ENCODE peak calls at places on chromosomes 7 and 10, in eight cellular contexts. C, S, G, I, P, Y, L and D are unnamed samples.

GRCh38 chr10:11335881-11336430 is 275.5 kb downstream of the USP6NL start:
- DNase-seq in P (no peak), C (no peak), G (no peak), Y (no peak), I (no peak), S (no peak), L (no peak), D (no peak)

GRCh38 chr7:139619367-139619657 is 95.8 kb downstream of the CLEC2L start:
- DNase-seq in Y (no peak), S (no peak), P (no peak), L (no peak), C (no peak), G (no peak), I (no peak), D (no peak)

GRCh38 chr10:46094931-46095755 is 49.1 kb upstream of the MSMB start:
- DNase-seq in C (no peak), G (no peak), P (no peak), S (no peak), I (no peak), Y (no peak), L (no peak), D (no peak)

GRCh38 chr10:79239275-79239779 is 107.9 kb upstream of the PPIF start:
- DNase-seq in L (peak; percentile 27), C (no peak), P (peak; percentile 77), I (no peak), Y (no peak), S (peak; percentile 33), G (no peak), D (no peak)

GRCh38 chr7:142425281-142425680 is 167.4 kb upstream of the PRSS58 start:
- DNase-seq in Y (no peak), S (no peak), C (no peak), P (no peak), I (no peak), G (no peak), L (no peak), D (no peak)

GRCh38 chr10:926075-926698 is 5.3 kb downstream of the LARP4B start:
- DNase-seq in S (no peak), P (no peak), L (no peak), I (peak; percentile 56), G (no peak), C (no peak), Y (peak; percentile 4), D (no peak)

GRCh38 chr7:110600983-110601382 is 489.9 kb upstream of the LRRN3 start:
- DNase-seq in P (no peak), G (no peak), I (no peak), C (no peak), Y (no peak), S (no peak), L (no peak), D (no peak)

GRCh38 chr10:121078036-121078435 is 226.9 kb downstream of the WDR11 start:
- DNase-seq in G (no peak), C (no peak), Y (no peak), S (no peak), P (no peak), I (no peak), L (no peak), D (no peak)

GRCh38 chr10:14554091-14554842 is 220.4 kb downstream of the FAM107B start:
- DNase-seq in L (no peak), S (no peak), Y (no peak), G (no peak), C (peak; percentile 27), P (no peak), I (peak; percentile 41), D (no peak)

GRCh38 chr7:83648464-83649241 is at the start of gene SEMA3E:
- DNase-seq in I (no peak), C (peak; percentile 15), G (peak; percentile 25), L (peak; percentile 21), P (no peak), Y (no peak), S (no peak), D (no peak)

GRCh38 chr10:77006836-77007511 is 630.6 kb downstream of the KCNMA1 start:
- DNase-seq in P (no peak), G (no peak), S (no peak), C (no peak), Y (no peak), I (no peak), L (no peak), D (no peak)

GRCh38 chr7:29019896-29020295 is 61.8 kb upstream of the TRIL start:
- DNase-seq in P (no peak), L (no peak), Y (no peak), C (no peak), S (no peak), G (no peak), I (no peak), D (no peak)

GRCh38 chr10:69979177-69979576 is 73.5 kb upstream of the MACROH2A2 start:
- DNase-seq in C (no peak), Y (no peak), S (no peak), I (no peak), G (no peak), L (no peak), P (no peak), D (no peak)

GRCh38 chr7:27994639-27995038 is 186.0 kb downstream of the JAZF1 start:
- DNase-seq in G (no peak), L (no peak), Y (no peak), I (peak; percentile 45), S (no peak), C (no peak), P (no peak), D (no peak)

GRCh38 chr10:65952086-65952485 is 973.8 kb upstream of the LRRTM3 start:
- DNase-seq in S (no peak), Y (no peak), I (no peak), P (no peak), L (no peak), C (no peak), G (no peak), D (no peak)

GRCh38 chr10:118868618-118869017 is 113.8 kb upstream of the CACUL1 start:
- DNase-seq in C (no peak), L (peak; percentile 33), G (no peak), S (no peak), I (no peak), P (no peak), Y (no peak), D (no peak)

GRCh38 chr7:18430810-18431209 is 64.7 kb upstream of the HDAC9 start:
- DNase-seq in G (no peak), P (no peak), L (no peak), S (no peak), C (no peak), I (no peak), Y (no peak), D (no peak)

GRCh38 chr7:93943816-93944540 is 22.4 kb downstream of the GNG11 start:
- DNase-seq in S (no peak), P (no peak), C (no peak), I (no peak), L (no peak), Y (no peak), G (no peak), D (no peak)

GRCh38 chr10:42988517-42989395 is 88.1 kb upstream of the RET start:
- DNase-seq in L (no peak), P (no peak), I (no peak), C (no peak), S (no peak), G (no peak), Y (no peak), D (no peak)

GRCh38 chr10:79027147-79028055 is 41.4 kb upstream of the ZMIZ1 start:
- DNase-seq in S (no peak), C (no peak), P (peak; percentile 21), I (no peak), L (peak; percentile 1), Y (no peak), G (no peak), D (no peak)

GRCh38 chr7:138665249-138665648 is 35.9 kb downstream of the SVOPL start:
- DNase-seq in G (no peak), C (no peak), I (peak; percentile 24), L (no peak), S (no peak), Y (no peak), P (no peak), D (no peak)

GRCh38 chr7:108367314-108367713 is 88.9 kb downstream of the NRCAM start:
- DNase-seq in I (no peak), P (no peak), C (no peak), S (no peak), Y (no peak), G (no peak), L (no peak), D (no peak)

GRCh38 chr10:71578069-71578468 is 141.5 kb downstream of the C10orf105 start:
- DNase-seq in P (no peak), G (no peak), C (no peak), L (no peak), Y (no peak), S (no peak), I (no peak), D (no peak)

GRCh38 chr10:101817542-101818118 is 614 bp downstream of the OGA start:
- DNase-seq in L (peak; percentile 88), S (peak; percentile 91), P (peak; percentile 78), Y (no peak), C (peak; percentile 83), G (peak; percentile 74), I (peak; percentile 91), D (no peak)
- TF ChIP-seq POLR2A in L (no peak), S (peak; percentile 19), P (no peak), Y (peak; percentile 18), C (peak; percentile 79), G (no peak), I (peak; percentile 59), D (no peak)

GRCh38 chr7:1537631-1538412 is 7.3 kb downstream of the MAFK start:
- DNase-seq in S (peak; percentile 93), P (peak; percentile 99), G (peak; percentile 86), L (peak; percentile 61), I (peak; percentile 75), C (no peak), Y (peak; percentile 49), D (no peak)
- TF ChIP-seq POLR2A in S (peak; percentile 7), P (peak; percentile 23), G (peak; percentile 14), L (no peak), I (peak; percentile 39), C (no peak), Y (no peak), D (no peak)

GRCh38 chr10:128097783-128098182 is 28.4 kb downstream of the MKI67 start:
- DNase-seq in C (no peak), G (no peak), P (no peak), I (no peak), L (no peak), S (no peak), Y (no peak), D (no peak)
- TF ChIP-seq POLR2A in C (no peak), G (no peak), P (no peak), I (no peak), L (no peak), S (no peak), Y (no peak), D (no peak)

GRCh38 chr10:102644066-102644645 is at the start of gene TRIM8:
- DNase-seq in C (no peak), P (peak; percentile 57), Y (peak; percentile 60), I (peak; percentile 69), G (peak; percentile 51), L (peak; percentile 64), S (no peak), D (no peak)

GRCh38 chr10:102643346-102644065 is 773 bp upstream of the TRIM8 start:
- DNase-seq in G (peak; percentile 51), L (peak; percentile 70), Y (peak; percentile 43), I (peak; percentile 67), P (peak; percentile 76), C (peak; percentile 38), S (no peak), D (no peak)

GRCh38 chr10:102641880-102642552 is 2.3 kb upstream of the TRIM8 start:
- DNase-seq in G (peak; percentile 94), I (peak; percentile 99), P (peak; percentile 99), C (peak; percentile 96), S (peak; percentile 99), Y (peak; percentile 99), L (peak; percentile 99), D (peak; percentile 77)

GRCh38 chr10:102641398-102641797 is 2.9 kb upstream of the TRIM8 start:
- DNase-seq in C (no peak), I (no peak), S (no peak), L (peak; percentile 53), G (no peak), Y (no peak), P (no peak), D (no peak)

GRCh38 chr10:102642553-102643345 is 1.5 kb upstream of the TRIM8 start:
- DNase-seq in C (peak; percentile 29), G (no peak), L (peak; percentile 74), Y (peak; percentile 59), P (peak; percentile 65), I (peak; percentile 70), S (peak; percentile 55), D (no peak)
- TF ChIP-seq POLR2A in C (peak; percentile 16), G (no peak), L (peak; percentile 70), Y (peak; percentile 42), P (peak; percentile 52), I (peak; percentile 70), S (peak; percentile 56), D (no peak)